ENCODE peak calls at places on chromosomes 1 and 21, in four cellular contexts. C, B, S and U are unnamed samples.

GRCh38 chr21:39316062-39316461 is 2.6 kb upstream of the BRWD1 start:
- DNase-seq in C (no peak), B (no peak), S (no peak), U (no peak)

GRCh38 chr1:78229344-78229743 is 183.6 kb downstream of the GIPC2 start:
- DNase-seq in C (no peak), B (no peak), S (no peak), U (no peak)

GRCh38 chr1:240559781-240560180 is 52.2 kb downstream of the GREM2 start:
- DNase-seq in C (no peak), B (no peak), S (no peak), U (no peak)

GRCh38 chr1:166705376-166706289 is 133.6 kb upstream of the POGK start:
- DNase-seq in C (peak; percentile 95), B (no peak), S (no peak), U (no peak)

GRCh38 chr21:36325373-36326010 is 5.5 kb downstream of the MORC3 start:
- DNase-seq in C (no peak), B (peak; percentile 42), S (no peak), U (no peak)

GRCh38 chr1:150596976-150597375 is 17.6 kb upstream of the MCL1 start:
- DNase-seq in C (no peak), B (no peak), S (no peak), U (no peak)

GRCh38 chr1:116934586-116935207 is 25.0 kb downstream of the PTGFRN start:
- DNase-seq in C (peak; percentile 49), B (peak; percentile 58), S (no peak), U (no peak)

GRCh38 chr1:235074335-235075120 is 54.1 kb downstream of the TOMM20 start:
- DNase-seq in C (no peak), B (peak; percentile 75), S (no peak), U (no peak)

GRCh38 chr1:116879478-116880133 is 30.1 kb upstream of the PTGFRN start:
- DNase-seq in C (no peak), B (no peak), S (no peak), U (no peak)

GRCh38 chr1:7636801-7637526 is 134.1 kb upstream of the VAMP3 start:
- DNase-seq in C (no peak), B (no peak), S (no peak), U (no peak)

GRCh38 chr1:15919316-15919715 is 56.6 kb downstream of the ZBTB17 start:
- DNase-seq in C (no peak), B (no peak), S (no peak), U (no peak)

GRCh38 chr21:43681650-43682049 is 22.3 kb downstream of the RRP1B start:
- DNase-seq in C (no peak), B (no peak), S (no peak), U (no peak)

GRCh38 chr21:39048064-39048463 is 135.2 kb downstream of the PSMG1 start:
- DNase-seq in C (no peak), B (peak; percentile 62), S (no peak), U (no peak)

GRCh38 chr1:160826546-160826945 is 30.6 kb downstream of the LY9 start:
- DNase-seq in C (no peak), B (no peak), S (no peak), U (no peak)

GRCh38 chr1:219575563-219575962 is 37.3 kb downstream of the ZC3H11B start:
- DNase-seq in C (no peak), B (no peak), S (no peak), U (no peak)

GRCh38 chr1:232575524-232576040 is 54.4 kb downstream of the SIPA1L2 start:
- DNase-seq in C (no peak), B (no peak), S (no peak), U (no peak)

GRCh38 chr1:234437423-234438171 is 41.4 kb downstream of the TARBP1 start:
- DNase-seq in C (no peak), B (peak; percentile 9), S (no peak), U (no peak)

GRCh38 chr1:43879996-43880395 is 53.6 kb upstream of the ARTN start:
- DNase-seq in C (no peak), B (no peak), S (no peak), U (no peak)

GRCh38 chr1:214854126-214854875 is 228.2 kb upstream of the KCNK2 start:
- DNase-seq in C (no peak), B (no peak), S (no peak), U (no peak)

GRCh38 chr1:150168960-150169565 is 19.3 kb downstream of the PLEKHO1 start:
- DNase-seq in C (peak; percentile 87), B (peak; percentile 47), S (no peak), U (peak; percentile 59)

GRCh38 chr1:22143065-22143514 is at the start of gene WNT4:
- DNase-seq in C (peak; percentile 83), B (no peak), S (no peak), U (no peak)

GRCh38 chr1:156860113-156860638 is 489 bp upstream of the NTRK1 start:
- DNase-seq in C (peak; percentile 80), B (no peak), S (no peak), U (peak; percentile 28)

GRCh38 chr1:156704930-156705320 is 458 bp downstream of the CRABP2 start:
- DNase-seq in C (no peak), B (no peak), S (no peak), U (no peak)

GRCh38 chr1:59043796-59044195 is 253.1 kb upstream of the FGGY start:
- DNase-seq in C (peak; percentile 41), B (peak; percentile 66), S (no peak), U (no peak)

GRCh38 chr1:207868252-207868768 is 42.6 kb downstream of the CD34 start:
- DNase-seq in C (no peak), B (no peak), S (no peak), U (no peak)

GRCh38 chr1:87064309-87064708 is 149.9 kb downstream of the HS2ST1 start:
- DNase-seq in C (no peak), B (no peak), S (no peak), U (no peak)

GRCh38 chr1:170305777-170306299 is 160.1 kb downstream of the NTMT2 start:
- DNase-seq in C (no peak), B (no peak), S (no peak), U (no peak)

GRCh38 chr1:164823486-164824279 is 264.7 kb downstream of the PBX1 start:
- DNase-seq in C (no peak), B (no peak), S (no peak), U (no peak)
- TF ChIP-seq FOSL1 in C (no peak), B (no peak), S (no peak), U (no peak)

DNA sequence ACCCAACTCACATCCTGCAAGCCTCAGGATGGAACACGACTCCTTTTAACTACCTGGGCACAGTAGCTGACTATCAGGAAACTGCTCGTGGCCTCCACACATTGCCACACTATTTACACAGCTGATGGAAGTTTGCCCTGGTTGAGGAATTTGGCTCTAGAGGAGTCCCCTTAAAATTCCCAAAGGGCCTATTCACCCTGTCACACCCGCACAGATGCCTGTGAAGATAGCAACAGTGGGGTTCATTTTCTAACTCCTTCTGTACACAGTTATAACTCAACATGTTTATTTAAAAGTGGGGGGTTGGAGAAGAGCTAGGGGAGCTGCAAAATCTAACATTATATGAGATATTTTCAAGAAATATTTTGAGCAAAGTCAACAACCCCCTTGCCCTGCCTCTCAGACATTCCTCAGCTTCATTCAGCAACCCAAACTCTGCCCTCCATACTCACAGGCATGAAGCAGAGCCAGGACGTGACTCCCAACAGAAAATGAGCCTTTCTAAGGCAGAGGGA is 35.8 kb upstream of the CCN1 start:
- DNase-seq in C (no peak), B (peak; percentile 46), S (no peak), U (no peak)
- H3K4me2 ChIP-seq in C (no peak overlapping the region), B (no peak overlapping the region), S (no peak overlapping the region), U (peak overlapping the region; percentile 20)

GRCh38 chr1:109875874-109876273 is 34.8 kb upstream of the CSF1 start:
- DNase-seq in C (no peak), B (no peak), S (no peak), U (no peak)

GRCh38 chr1:109874445-109874844 is 36.2 kb upstream of the CSF1 start:
- DNase-seq in C (no peak), B (no peak), S (no peak), U (no peak)

GRCh38 chr1:109877320-109877771 is 33.3 kb upstream of the CSF1 start:
- DNase-seq in C (peak; percentile 47), B (peak; percentile 79), S (peak; percentile 49), U (no peak)

GRCh38 chr1:109876617-109877319 is 33.9 kb upstream of the CSF1 start:
- DNase-seq in C (no peak), B (no peak), S (no peak), U (no peak)

DNA sequence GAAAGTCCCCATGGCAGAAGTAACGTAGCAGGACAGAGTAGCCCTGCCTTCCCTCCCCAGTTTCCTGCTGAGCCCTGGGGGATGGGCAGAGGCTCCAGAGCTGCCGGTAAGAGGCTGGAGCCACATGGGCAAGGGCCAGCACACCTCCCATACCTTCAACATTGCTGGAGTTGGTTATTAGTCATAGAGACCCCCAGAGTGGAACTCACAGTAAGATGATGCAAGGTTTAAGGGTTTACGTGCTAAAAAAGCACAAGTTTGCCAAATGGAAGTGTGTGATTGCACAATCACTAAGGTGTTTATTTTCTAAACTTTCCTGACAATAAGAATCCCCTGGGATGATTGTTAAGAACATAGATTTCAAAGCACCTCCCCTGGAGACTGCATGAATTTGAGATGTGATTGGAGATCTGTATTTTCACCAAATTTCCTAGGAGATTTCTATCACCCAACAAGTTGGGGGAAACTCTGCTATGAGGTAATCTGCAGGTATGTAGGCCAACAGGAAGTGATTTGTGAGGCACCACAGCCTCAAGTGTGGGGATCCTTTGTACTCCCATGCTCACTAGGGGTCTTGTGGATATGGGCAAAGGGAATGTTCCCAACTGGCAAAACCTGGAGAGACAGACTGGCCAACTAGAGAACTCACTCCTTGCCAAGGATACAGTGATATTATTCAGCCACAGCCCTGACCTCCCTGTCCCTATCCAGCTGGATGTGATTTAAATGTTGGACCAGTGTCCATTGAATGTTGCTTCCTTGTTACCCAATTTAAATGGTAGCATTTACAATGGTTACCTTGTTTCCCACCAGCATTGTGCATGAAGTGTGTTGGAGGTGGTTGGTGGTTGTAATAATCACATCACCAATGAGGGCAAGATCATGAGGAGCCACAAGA is 37.1 kb upstream of the CSF1 start:
- DNase-seq in C (no peak), B (no peak), S (no peak), U (no peak)
- TF ChIP-seq FOSL1 in C (no peak), B (no peak), S (no peak), U (no peak)

GRCh38 chr1:221706862-221707582 is 34.9 kb downstream of the DUSP10 start:
- DNase-seq in C (no peak), B (no peak), S (no peak), U (no peak)
- H3K4me2 ChIP-seq in C (no peak overlapping the region), B (no peak overlapping the region), S (no peak overlapping the region), U (no peak overlapping the region)

GRCh38 chr1:42057800-42058199 is 95.4 kb upstream of the GUCA2B start:
- DNase-seq in C (no peak), B (no peak), S (no peak), U (no peak)

GRCh38 chr1:42056460-42056859 is 96.8 kb upstream of the GUCA2B start:
- DNase-seq in C (no peak), B (no peak), S (no peak), U (no peak)

GRCh38 chr1:42052300-42052699 is 100.9 kb upstream of the GUCA2B start:
- DNase-seq in C (no peak), B (no peak), S (no peak), U (no peak)

GRCh38 chr1:42055061-42055460 is 98.1 kb upstream of the GUCA2B start:
- DNase-seq in C (no peak), B (no peak), S (no peak), U (no peak)
- TF ChIP-seq FOSL1 in C (no peak), B (no peak), S (no peak), U (no peak)